ENCODE peak calls at places on chromosomes 16 and 17, in four cellular contexts. Z is progenitor cell of endocrine pancreas, V is AG08396, B is KBM-7. O is an unnamed sample.

GRCh38 chr16:82344157-82344556 is 174.1 kb upstream of the MPHOSPH6 start:
- DNase-seq in Z (no peak), V (no peak), B (no peak), O (no peak)

GRCh38 chr16:3214904-3215600 is 19.9 kb downstream of the ZNF200 start:
- DNase-seq in Z (no peak), V (no peak), B (peak), O (peak)

GRCh38 chr16:69187387-69187890 is 475 bp downstream of the SNTB2 start:
- DNase-seq in Z (peak), V (peak), B (peak), O (no peak)

GRCh38 chr17:39653662-39654331 is 11.4 kb upstream of the TCAP start:
- DNase-seq in Z (peak), V (peak), B (peak), O (no peak)

GRCh38 chr17:17223736-17224135 is 13.2 kb downstream of the FLCN start:
- DNase-seq in Z (no peak), V (no peak), B (no peak), O (no peak)

GRCh38 chr16:46762583-46762982 is 14.4 kb upstream of the MYLK3 start:
- DNase-seq in Z (no peak), V (no peak), B (no peak), O (no peak)

GRCh38 chr17:44930667-44931066 is 15.4 kb upstream of the GFAP start:
- DNase-seq in Z (no peak), V (no peak), B (no peak), O (no peak)

GRCh38 chr16:75908301-75908700 is 182.0 kb upstream of the CPHXL start:
- DNase-seq in Z (no peak), V (no peak), B (no peak), O (no peak)

GRCh38 chr17:77458202-77459017 is 317.6 kb downstream of the SEC14L1 start:
- DNase-seq in Z (no peak), V (no peak), B (no peak), O (no peak)

O was measured in fibroblast of lung.